ENCODE peak calls at places on chromosomes 4 and X, in ten cellular contexts. C is tibial artery; S is AG20443; L is H54; K is AG04449; A is HS-5; B is AG08395; F is nucleus accumbens; E is activated naive CD8-positive, alpha-beta T cell treated with anti-CD3 and anti-CD28 coated beads, Interleukin-2, amount 50 U/mL, for 24 hours; R is endodermal cell. I is an unnamed sample.

GRCh38 chrX:38636949-38637819 is 75.8 kb downstream of the TSPAN7 start:
- DNase-seq in A (no peak), R (no peak), C (no peak), L (no peak), E (no peak), B (no peak), F (peak), S (no peak), K (no peak), I (peak)

GRCh38 chr4:72767903-72768817 is 199.1 kb upstream of the ADAMTS3 start:
- DNase-seq in F (no peak), S (peak), K (no peak), A (peak), B (peak), L (peak), C (no peak), R (no peak), E (no peak), I (peak)

GRCh38 chr4:74039065-74039763 is 725 bp upstream of the CXCL3 start:
- DNase-seq in E (no peak), K (no peak), B (peak), A (no peak), L (no peak), R (peak), C (no peak), S (no peak), F (no peak), I (peak)

GRCh38 chr4:65825121-65825520 is 154.8 kb upstream of the EPHA5 start:
- DNase-seq in S (no peak), C (no peak), A (peak), F (no peak), K (no peak), B (no peak), E (no peak), L (peak), R (no peak), I (peak)

GRCh38 chr4:76982638-76983579 is 33.4 kb downstream of the SEPTIN11 start:
- DNase-seq in K (no peak), S (no peak), F (no peak), C (no peak), R (no peak), A (no peak), B (no peak), E (no peak), L (no peak), I (no peak)

GRCh38 chr4:40909363-40909876 is 159.7 kb downstream of the NSUN7 start:
- DNase-seq in B (peak), K (peak), F (no peak), A (peak), C (peak), E (peak), S (peak), L (peak), R (no peak), I (peak)

GRCh38 chr4:47531241-47531953 is 46.3 kb downstream of the ATP10D start:
- DNase-seq in K (peak), S (peak), C (no peak), A (peak), R (peak), L (peak), B (peak), F (no peak), E (peak), I (peak)

GRCh38 chr4:168637872-168638756 is 141.3 kb downstream of the PALLD start:
- DNase-seq in C (no peak), F (no peak), E (no peak), R (no peak), B (no peak), K (no peak), A (no peak), S (peak), L (no peak), I (peak)

GRCh38 chr4:38759077-38759789 is 23.6 kb downstream of the TLR10 start:
- DNase-seq in C (peak), F (peak), K (no peak), A (no peak), E (peak), R (peak), B (peak), L (no peak), S (peak), I (peak)

GRCh38 chrX:8879750-8880149 is 78.6 kb upstream of the FAM9A start:
- DNase-seq in R (peak), F (no peak), E (peak), C (no peak), L (no peak), A (no peak), S (peak), B (no peak), K (no peak), I (no peak)

GRCh38 chrX:74178536-74178935 is 125.4 kb upstream of the ZCCHC13 start:
- DNase-seq in S (no peak), L (no peak), B (no peak), R (peak), F (no peak), K (no peak), A (no peak), E (no peak), C (no peak), I (no peak)

GRCh38 chr4:22454955-22455354 is 60.9 kb downstream of the ADGRA3 start:
- DNase-seq in B (no peak), R (no peak), F (no peak), L (no peak), C (no peak), K (no peak), E (no peak), A (no peak), S (no peak), I (no peak)

GRCh38 chr4:122285285-122285684 is 93.5 kb upstream of the ADAD1 start:
- DNase-seq in K (no peak), F (no peak), R (no peak), E (no peak), L (peak), C (no peak), A (peak), S (peak), B (peak), I (peak)

GRCh38 chr4:93981594-93981993 is 153.0 kb downstream of the ATOH1 start:
- DNase-seq in B (no peak), K (no peak), C (no peak), A (no peak), R (no peak), E (no peak), F (no peak), L (no peak), S (no peak), I (no peak)

GRCh38 chr4:6342530-6343293 is 73.1 kb downstream of the WFS1 start:
- DNase-seq in K (no peak), B (no peak), C (peak), E (no peak), S (no peak), A (no peak), L (no peak), F (peak), R (no peak), I (no peak)

GRCh38 chrX:151488677-151489076 is 74.8 kb upstream of the PASD1 start:
- DNase-seq in R (peak), K (no peak), S (peak), B (no peak), E (peak), L (peak), F (no peak), A (no peak), C (no peak), I (no peak)

GRCh38 chr4:121199742-121200561 is 35.8 kb upstream of the TNIP3 start:
- DNase-seq in S (no peak), A (no peak), L (no peak), F (no peak), B (no peak), E (no peak), K (no peak), C (no peak), R (no peak), I (no peak)

GRCh38 chr4:20015825-20016224 is 235.9 kb upstream of the SLIT2 start:
- DNase-seq in S (no peak), L (no peak), C (no peak), E (no peak), R (no peak), K (no peak), A (no peak), F (no peak), B (no peak), I (peak)

GRCh38 chr4:110183643-110184042 is 14.8 kb downstream of the ELOVL6 start:
- DNase-seq in R (no peak), B (no peak), F (no peak), L (no peak), E (no peak), C (no peak), S (no peak), K (no peak), A (no peak), I (no peak)

GRCh38 chrX:134658002-134658401 is 269 bp downstream of the PLAC1 start:
- DNase-seq in R (no peak), A (no peak), L (no peak), B (no peak), C (no peak), F (no peak), E (no peak), S (no peak), K (no peak), I (no peak)

GRCh38 chr4:155497306-155497705 is 120.5 kb upstream of the MAP9 start:
- DNase-seq in S (no peak), L (no peak), F (no peak), B (no peak), C (no peak), A (no peak), R (no peak), K (no peak), E (no peak), I (no peak)

GRCh38 chrX:38008658-38009057 is 2.3 kb downstream of the SYTL5 start:
- DNase-seq in A (no peak), S (no peak), K (no peak), B (no peak), E (no peak), L (no peak), F (no peak), R (no peak), C (no peak), I (no peak)

GRCh38 chr4:56129431-56129861 is 180.7 kb downstream of the CEP135 start:
- DNase-seq in B (no peak), K (no peak), S (no peak), F (no peak), C (no peak), A (no peak), E (peak), L (no peak), R (peak), I (no peak)

GRCh38 chr4:45316257-45316656 is 589.9 kb upstream of the GNPDA2 start:
- DNase-seq in S (no peak), L (no peak), C (no peak), R (no peak), K (no peak), B (no peak), F (no peak), E (no peak), A (no peak), I (no peak)

GRCh38 chr4:82431026-82431745 is 796 bp downstream of the ENOPH1 start:
- DNase-seq in E (peak), A (no peak), S (peak), B (peak), K (no peak), L (no peak), C (peak), F (peak), R (peak), I (no peak)

GRCh38 chrX:8504451-8504850 is 39.8 kb downstream of the VCX3B start:
- DNase-seq in K (no peak), S (no peak), L (no peak), R (no peak), E (no peak), C (no peak), F (no peak), B (no peak), A (no peak), I (peak)

I was measured in astrocyte of the spinal cord.